ENCODE peak calls at places on chromosomes 13 and 19, in five cellular contexts. S is activated CD4-positive, alpha-beta T cell treated with anti-CD3 and anti-CD28 coated beads, Interleukin-2, amount 50 U/mL, for 48 hours; W is fibroblast of mammary gland; F is endothelial cell of umbilical vein; O is HuH-7.5. M is an unnamed sample.

GRCh38 chr13:42969558-42970172 is 22.4 kb downstream of the EPSTI1 start:
- DNase-seq in F (peak), W (peak), O (peak), S (peak), M (peak)

GRCh38 chr13:105139380-105140285 is 1395.8 kb downstream of the EFNB2 start:
- DNase-seq in O (peak), F (peak), W (peak), S (peak), M (peak)

GRCh38 chr13:102763745-102764144 is 9.8 kb downstream of the TEX30 start:
- DNase-seq in O (no peak), F (no peak), W (no peak), S (no peak), M (no peak)

GRCh38 chr13:49305824-49306425 is 58.2 kb downstream of the CDADC1 start:
- DNase-seq in S (no peak), W (no peak), O (no peak), F (no peak), M (no peak)

GRCh38 chr19:33558846-33559245 is 37.3 kb upstream of the PEPD start:
- DNase-seq in W (peak), F (no peak), O (no peak), S (no peak), M (no peak)

GRCh38 chr19:1512671-1513491 is at the start of gene ADAMTSL5:
- DNase-seq in O (peak), S (peak), F (no peak), W (peak), M (no peak)

GRCh38 chr13:36163809-36164308 is 32.7 kb upstream of the DCLK1 start:
- DNase-seq in O (no peak), W (peak), F (no peak), S (no peak), M (no peak)

GRCh38 chr19:21233691-21234090 is 91.9 kb downstream of the ZNF431 start:
- DNase-seq in F (no peak), O (no peak), S (no peak), W (no peak), M (no peak)

GRCh38 chr19:6744381-6745288 is 5.2 kb downstream of the TRIP10 start:
- DNase-seq in O (no peak), W (peak), F (peak), S (no peak), M (peak)

GRCh38 chr19:47032171-47032811 is 12.7 kb downstream of the NPAS1 start:
- DNase-seq in S (peak), W (no peak), O (peak), F (peak), M (no peak)

GRCh38 chr19:55486971-55487883 is 1.0 kb upstream of the SSC5D start:
- DNase-seq in O (no peak), W (peak), F (peak), S (peak), M (no peak)

GRCh38 chr13:62910541-62910940 is 1494.9 kb upstream of the PCDH20 start:
- DNase-seq in W (no peak), F (no peak), S (no peak), O (no peak), M (no peak)

GRCh38 chr19:35868823-35869326 is 501 bp downstream of the APLP1 start:
- DNase-seq in O (no peak), S (no peak), F (no peak), W (no peak), M (no peak)

M was measured in anterior cingulate cortex.